ENCODE peak calls at places on chromosomes 4 and X, in six cellular contexts. G is left cardiac atrium; J is IMR-90; A is tibial nerve; V is activated CD8-positive, alpha-beta memory T cell treated with anti-CD3 and anti-CD28 coated beads for 4 hours; T is T-cell. R is an unnamed sample.

GRCh38 chr4:72077346-72077745 is 45.5 kb downstream of the NPFFR2 start:
- DNase-seq in G (no peak), J (no peak), A (no peak), V (no peak), T (no peak), R (no peak)

GRCh38 chr4:97121493-97121892 is 1021.8 kb downstream of the STPG2 start:
- DNase-seq in G (no peak), J (no peak), A (no peak), V (no peak), T (no peak), R (no peak)

GRCh38 chr4:188934320-188934975 is 795.2 kb downstream of the TRIML1 start:
- DNase-seq in G (no peak), J (peak; percentile 81), A (no peak), V (no peak), T (no peak), R (peak; percentile 82)

GRCh38 chrX:39953027-39953426 is 144.7 kb downstream of the BCOR start:
- DNase-seq in G (no peak), J (no peak), A (no peak), V (no peak), T (no peak), R (no peak)

GRCh38 chrX:1386338-1387127 is 5.4 kb downstream of the SLC25A6 start:
- DNase-seq in G (no peak), J (no peak), A (no peak), V (no peak), T (no peak), R (no peak)

GRCh38 chrX:140066262-140066661 is 100.9 kb upstream of the CXorf66 start:
- DNase-seq in G (no peak), J (no peak), A (no peak), V (no peak), T (no peak), R (no peak)

GRCh38 chr4:186760576-186760975 is 36.9 kb upstream of the FAT1 start:
- DNase-seq in G (no peak), J (peak; percentile 95), A (no peak), V (no peak), T (no peak), R (peak; percentile 77)

GRCh38 chr4:76306882-76307669 is 543 bp downstream of the STBD1 start:
- DNase-seq in G (peak; percentile 69), J (peak; percentile 44), A (peak; percentile 12), V (no peak), T (no peak), R (peak; percentile 41)

GRCh38 chr4:184330008-184330400 is 112.3 kb upstream of the ENPP6 start:
- DNase-seq in G (peak; percentile 61), J (peak; percentile 40), A (peak; percentile 76), V (no peak), T (no peak), R (no peak)

GRCh38 chrX:38262715-38263620 is 42.3 kb upstream of the SRPX start:
- DNase-seq in G (no peak), J (peak; percentile 72), A (no peak), V (no peak), T (no peak), R (peak; percentile 45)

GRCh38 chr4:83219344-83219990 is 65.1 kb downstream of the COQ2 start:
- DNase-seq in G (peak; percentile 28), J (no peak), A (no peak), V (peak; percentile 35), T (no peak), R (no peak)

GRCh38 chrX:129842510-129843208 is 1.0 kb downstream of the ZDHHC9 start:
- DNase-seq in G (peak; percentile 25), J (peak; percentile 49), A (peak; percentile 14), V (no peak), T (no peak), R (peak; percentile 15)

GRCh38 chr4:84952004-84952403 is 14.5 kb downstream of the WDFY3 start:
- DNase-seq in G (no peak), J (peak; percentile 78), A (no peak), V (no peak), T (no peak), R (peak; percentile 71)

GRCh38 chr4:141501931-141502330 is 134.5 kb upstream of the IL15 start:
- DNase-seq in G (no peak), J (peak; percentile 54), A (no peak), V (no peak), T (no peak), R (no peak)

GRCh38 chr4:105921301-105921700 is 26.0 kb downstream of the NPNT start:
- DNase-seq in G (no peak), J (no peak), A (no peak), V (no peak), T (no peak), R (no peak)

R was measured in HFFc6.